ENCODE peak calls at places on chromosome 19, in six cellular contexts. One of them, this sample, is unnamed.

GRCh38 chr19:1224847-1225246 is 13.0 kb downstream of the CBARP start:
- DNase-seq in IMR-90: no peak
- DNase-seq in lung: no peak
- DNase-seq in mucosa of descending colon: no peak
- DNase-seq in adrenal gland: no peak
- DNase-seq in fibroblast of the aortic adventitia: no peak
- DNase-seq in this sample: no peak

GRCh38 chr19:662207-662961 is 630 bp downstream of the RNF126 start:
- DNase-seq in IMR-90: peak; percentile 38
- DNase-seq in lung: no peak
- DNase-seq in mucosa of descending colon: peak; percentile 91
- DNase-seq in adrenal gland: peak; percentile 53
- DNase-seq in fibroblast of the aortic adventitia: peak; percentile 19
- DNase-seq in this sample: peak; percentile 47

GRCh38 chr19:50488795-50489194 is 12.1 kb upstream of the GARIN5A start:
- DNase-seq in IMR-90: no peak
- DNase-seq in lung: no peak
- DNase-seq in mucosa of descending colon: no peak
- DNase-seq in adrenal gland: no peak
- DNase-seq in fibroblast of the aortic adventitia: no peak
- DNase-seq in this sample: no peak

GRCh38 chr19:54462713-54463530 is 656 bp downstream of the LENG9 start:
- DNase-seq in IMR-90: peak; percentile 46
- DNase-seq in lung: peak; percentile 71
- DNase-seq in mucosa of descending colon: peak; percentile 85
- DNase-seq in adrenal gland: peak; percentile 79
- DNase-seq in fibroblast of the aortic adventitia: peak; percentile 69
- DNase-seq in this sample: peak; percentile 70

GRCh38 chr19:40609561-40610395 is 8.6 kb downstream of the LTBP4 start:
- DNase-seq in IMR-90: no peak
- DNase-seq in lung: peak; percentile 97
- DNase-seq in mucosa of descending colon: peak; percentile 97
- DNase-seq in adrenal gland: peak; percentile 97
- DNase-seq in fibroblast of the aortic adventitia: peak; percentile 73
- DNase-seq in this sample: peak; percentile 62

GRCh38 chr19:42441047-42441440 is 1.7 kb downstream of the CXCL17 start:
- DNase-seq in IMR-90: no peak
- DNase-seq in lung: no peak
- DNase-seq in mucosa of descending colon: no peak
- DNase-seq in adrenal gland: no peak
- DNase-seq in fibroblast of the aortic adventitia: no peak
- DNase-seq in this sample: no peak

GRCh38 chr19:1074512-1075283 is 7.7 kb downstream of the ARHGAP45 start:
- DNase-seq in IMR-90: no peak
- DNase-seq in lung: peak; percentile 92
- DNase-seq in mucosa of descending colon: peak; percentile 96
- DNase-seq in adrenal gland: peak; percentile 69
- DNase-seq in fibroblast of the aortic adventitia: no peak
- DNase-seq in this sample: no peak

GRCh38 chr19:16257509-16258002 is 59.8 kb downstream of the AP1M1 start:
- DNase-seq in IMR-90: no peak
- DNase-seq in lung: no peak
- DNase-seq in mucosa of descending colon: no peak
- DNase-seq in adrenal gland: no peak
- DNase-seq in fibroblast of the aortic adventitia: no peak
- DNase-seq in this sample: no peak

GRCh38 chr19:5083547-5083965 is 114.6 kb downstream of the KDM4B start:
- DNase-seq in IMR-90: no peak
- DNase-seq in lung: no peak
- DNase-seq in mucosa of descending colon: no peak
- DNase-seq in adrenal gland: peak; percentile 75
- DNase-seq in fibroblast of the aortic adventitia: peak; percentile 49
- DNase-seq in this sample: peak; percentile 81

GRCh38 chr19:46614114-46614701 is 10.7 kb downstream of the PTGIR start:
- DNase-seq in IMR-90: peak; percentile 75
- DNase-seq in lung: peak; percentile 81
- DNase-seq in mucosa of descending colon: peak; percentile 81
- DNase-seq in adrenal gland: peak; percentile 77
- DNase-seq in fibroblast of the aortic adventitia: peak; percentile 85
- DNase-seq in this sample: peak; percentile 87

GRCh38 chr19:41706741-41707501 is 1.5 kb upstream of the CEACAM5 start:
- DNase-seq in IMR-90: no peak
- DNase-seq in lung: peak; percentile 74
- DNase-seq in mucosa of descending colon: peak; percentile 88
- DNase-seq in adrenal gland: peak; percentile 31
- DNase-seq in fibroblast of the aortic adventitia: no peak
- DNase-seq in this sample: peak; percentile 39

GRCh38 chr19:49851456-49852259 is 699 bp downstream of the PTOV1 start:
- DNase-seq in IMR-90: no peak
- DNase-seq in lung: no peak
- DNase-seq in mucosa of descending colon: peak; percentile 70
- DNase-seq in adrenal gland: peak; percentile 44
- DNase-seq in fibroblast of the aortic adventitia: no peak
- DNase-seq in this sample: no peak

GRCh38 chr19:58357798-58358145 is 4.5 kb upstream of the A1BG start:
- DNase-seq in IMR-90: no peak
- DNase-seq in lung: no peak
- DNase-seq in mucosa of descending colon: no peak
- DNase-seq in adrenal gland: no peak
- DNase-seq in fibroblast of the aortic adventitia: no peak
- DNase-seq in this sample: no peak

GRCh38 chr19:49749771-49750170 is 13.3 kb downstream of the TSKS start:
- DNase-seq in IMR-90: peak; percentile 66
- DNase-seq in lung: no peak
- DNase-seq in mucosa of descending colon: no peak
- DNase-seq in adrenal gland: no peak
- DNase-seq in fibroblast of the aortic adventitia: no peak
- DNase-seq in this sample: no peak

GRCh38 chr19:58150328-58150921 is at the start of gene ZNF329:
- DNase-seq in IMR-90: peak; percentile 76
- DNase-seq in lung: peak; percentile 76
- DNase-seq in mucosa of descending colon: peak; percentile 91
- DNase-seq in adrenal gland: peak; percentile 69
- DNase-seq in fibroblast of the aortic adventitia: peak; percentile 79
- DNase-seq in this sample: peak; percentile 82

GRCh38 chr19:14479985-14480694 is 5.0 kb upstream of the PTGER1 start:
- DNase-seq in IMR-90: peak; percentile 20
- DNase-seq in lung: no peak
- DNase-seq in mucosa of descending colon: peak; percentile 58
- DNase-seq in adrenal gland: no peak
- DNase-seq in fibroblast of the aortic adventitia: no peak
- DNase-seq in this sample: peak; percentile 45

GRCh38 chr19:39828015-39828633 is 5.8 kb downstream of the DYRK1B start:
- DNase-seq in IMR-90: no peak
- DNase-seq in lung: no peak
- DNase-seq in mucosa of descending colon: no peak
- DNase-seq in adrenal gland: no peak
- DNase-seq in fibroblast of the aortic adventitia: no peak
- DNase-seq in this sample: no peak

GRCh38 chr19:2012941-2013682 is 2.4 kb downstream of the BTBD2 start:
- DNase-seq in IMR-90: no peak
- DNase-seq in lung: no peak
- DNase-seq in mucosa of descending colon: no peak
- DNase-seq in adrenal gland: no peak
- DNase-seq in fibroblast of the aortic adventitia: no peak
- DNase-seq in this sample: no peak

GRCh38 chr19:17098326-17098725 is 22.7 kb downstream of the MYO9B start:
- DNase-seq in IMR-90: peak; percentile 34
- DNase-seq in lung: no peak
- DNase-seq in mucosa of descending colon: no peak
- DNase-seq in adrenal gland: no peak
- DNase-seq in fibroblast of the aortic adventitia: no peak
- DNase-seq in this sample: no peak

GRCh38 chr19:49912965-49913685 is 15.9 kb upstream of the ATF5 start:
- DNase-seq in IMR-90: peak; percentile 44
- DNase-seq in lung: no peak
- DNase-seq in mucosa of descending colon: no peak
- DNase-seq in adrenal gland: no peak
- DNase-seq in fibroblast of the aortic adventitia: no peak
- DNase-seq in this sample: peak; percentile 61

GRCh38 chr19:38093587-38093986 is 130.4 kb downstream of the DPF1 start:
- DNase-seq in IMR-90: no peak
- DNase-seq in lung: no peak
- DNase-seq in mucosa of descending colon: no peak
- DNase-seq in adrenal gland: no peak
- DNase-seq in fibroblast of the aortic adventitia: no peak
- DNase-seq in this sample: no peak

GRCh38 chr19:2507109-2507508 is 31.2 kb downstream of the GADD45B start:
- DNase-seq in IMR-90: peak; percentile 89
- DNase-seq in lung: peak; percentile 36
- DNase-seq in mucosa of descending colon: no peak
- DNase-seq in adrenal gland: no peak
- DNase-seq in fibroblast of the aortic adventitia: peak; percentile 57
- DNase-seq in this sample: peak; percentile 67

GRCh38 chr19:38492147-38492813 is 58.8 kb downstream of the RYR1 start:
- DNase-seq in IMR-90: no peak
- DNase-seq in lung: no peak
- DNase-seq in mucosa of descending colon: no peak
- DNase-seq in adrenal gland: no peak
- DNase-seq in fibroblast of the aortic adventitia: no peak
- DNase-seq in this sample: no peak

GRCh38 chr19:15188851-15189250 is 11.9 kb downstream of the NOTCH3 start:
- DNase-seq in IMR-90: no peak
- DNase-seq in lung: no peak
- DNase-seq in mucosa of descending colon: no peak
- DNase-seq in adrenal gland: no peak
- DNase-seq in fibroblast of the aortic adventitia: no peak
- DNase-seq in this sample: no peak

GRCh38 chr19:33407140-33407551 is 33.6 kb downstream of the CEBPG start:
- DNase-seq in IMR-90: no peak
- DNase-seq in lung: no peak
- DNase-seq in mucosa of descending colon: peak; percentile 46
- DNase-seq in adrenal gland: no peak
- DNase-seq in fibroblast of the aortic adventitia: no peak
- DNase-seq in this sample: no peak

GRCh38 chr19:47190167-47190727 is 40.8 kb downstream of the BBC3 start:
- DNase-seq in IMR-90: peak; percentile 71
- DNase-seq in lung: peak; percentile 89
- DNase-seq in mucosa of descending colon: peak; percentile 73
- DNase-seq in adrenal gland: peak; percentile 68
- DNase-seq in fibroblast of the aortic adventitia: peak; percentile 81
- DNase-seq in this sample: peak; percentile 89

GRCh38 chr19:15038304-15038703 is 11.0 kb upstream of the CASP14 start:
- DNase-seq in IMR-90: no peak
- DNase-seq in lung: no peak
- DNase-seq in mucosa of descending colon: no peak
- DNase-seq in adrenal gland: no peak
- DNase-seq in fibroblast of the aortic adventitia: no peak
- DNase-seq in this sample: peak; percentile 95

GRCh38 chr19:13953021-13953531 is 767 bp downstream of the DCAF15 start:
- DNase-seq in IMR-90: peak; percentile 39
- DNase-seq in lung: no peak
- DNase-seq in mucosa of descending colon: peak; percentile 75
- DNase-seq in adrenal gland: peak; percentile 40
- DNase-seq in fibroblast of the aortic adventitia: peak; percentile 57
- DNase-seq in this sample: peak; percentile 45

DNA sequence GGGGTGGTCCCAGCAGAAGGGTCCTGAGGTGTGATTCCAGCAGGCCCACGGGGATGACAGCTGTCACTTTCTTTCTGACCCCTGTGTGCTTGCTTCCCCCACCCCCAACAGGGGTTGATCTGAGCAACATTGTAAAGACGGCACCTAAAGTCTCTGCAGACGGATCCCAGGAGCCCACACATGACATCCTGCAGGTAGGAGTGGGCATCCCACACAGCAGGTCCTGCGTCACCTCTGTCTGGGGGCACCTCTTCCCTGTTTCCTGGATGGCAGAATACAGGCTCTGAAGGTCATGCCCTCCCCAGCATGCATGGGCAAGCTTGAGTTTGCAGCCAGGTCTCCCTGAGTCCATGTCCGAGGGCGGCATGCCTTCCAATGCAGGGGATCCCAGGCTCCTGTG is 10.5 kb downstream of the ARMC6 start:
- DNase-seq in IMR-90: no peak
- DNase-seq in lung: no peak
- DNase-seq in mucosa of descending colon: no peak
- DNase-seq in adrenal gland: no peak
- DNase-seq in fibroblast of the aortic adventitia: no peak
- DNase-seq in this sample: no peak
- H3K4me3 ChIP-seq in IMR-90: no peak overlapping the region
- H3K4me3 ChIP-seq in lung: no peak overlapping the region
- H3K4me3 ChIP-seq in mucosa of descending colon: no peak overlapping the region
- H3K4me3 ChIP-seq in adrenal gland: no peak overlapping the region
- H3K4me3 ChIP-seq in fibroblast of the aortic adventitia: no peak overlapping the region
- H3K4me3 ChIP-seq in this sample: no peak overlapping the region

GRCh38 chr19:12838182-12838890 is at the start of gene MAST1:
- DNase-seq in IMR-90: no peak
- DNase-seq in lung: no peak
- DNase-seq in mucosa of descending colon: peak; percentile 51
- DNase-seq in adrenal gland: no peak
- DNase-seq in fibroblast of the aortic adventitia: no peak
- DNase-seq in this sample: no peak
- TF ChIP-seq CTCF in IMR-90: peak; percentile 59
- TF ChIP-seq CTCF in lung: peak; percentile 5
- TF ChIP-seq CTCF in mucosa of descending colon: peak; percentile 46
- TF ChIP-seq CTCF in adrenal gland: no peak
- TF ChIP-seq CTCF in fibroblast of the aortic adventitia: peak; percentile 34
- TF ChIP-seq CTCF in this sample: peak; percentile 31

GRCh38 chr19:8208119-8208709 is 956 bp upstream of the CERS4 start:
- DNase-seq in IMR-90: no peak
- DNase-seq in lung: no peak
- DNase-seq in mucosa of descending colon: no peak
- DNase-seq in adrenal gland: no peak
- DNase-seq in fibroblast of the aortic adventitia: no peak
- DNase-seq in this sample: peak; percentile 5
- H3K4me3 ChIP-seq in IMR-90: peak overlapping the region; percentile 42
- H3K4me3 ChIP-seq in lung: no peak overlapping the region
- H3K4me3 ChIP-seq in mucosa of descending colon: no peak overlapping the region
- H3K4me3 ChIP-seq in adrenal gland: peak overlapping the region; percentile 97
- H3K4me3 ChIP-seq in fibroblast of the aortic adventitia: no peak overlapping the region
- H3K4me3 ChIP-seq in this sample: no peak overlapping the region

DNA sequence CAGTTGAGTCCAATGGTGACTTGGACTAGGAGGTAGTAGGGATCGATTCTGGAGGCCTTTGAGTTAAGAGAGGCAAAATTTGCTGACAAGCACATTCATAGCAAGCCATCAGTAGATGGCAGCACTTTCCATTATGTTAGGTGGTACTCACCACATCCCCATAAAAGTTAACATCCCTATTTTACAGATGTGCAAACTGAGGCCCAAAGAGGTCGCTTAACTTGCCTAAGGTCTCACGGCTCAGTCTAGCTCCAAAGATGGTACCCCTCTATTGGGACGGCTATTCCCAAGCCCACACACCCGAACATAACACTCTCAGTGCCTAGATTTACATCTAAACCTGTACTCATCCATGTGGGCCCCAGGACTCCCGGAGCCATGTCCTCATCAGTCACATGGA is 21.5 kb upstream of the FOSB start:
- DNase-seq in IMR-90: peak; percentile 52
- DNase-seq in lung: no peak
- DNase-seq in mucosa of descending colon: no peak
- DNase-seq in adrenal gland: no peak
- DNase-seq in fibroblast of the aortic adventitia: peak; percentile 56
- DNase-seq in this sample: peak; percentile 71
- TF ChIP-seq CTCF in IMR-90: peak; percentile 54
- TF ChIP-seq CTCF in lung: peak; percentile 19
- TF ChIP-seq CTCF in mucosa of descending colon: no peak
- TF ChIP-seq CTCF in adrenal gland: no peak
- TF ChIP-seq CTCF in fibroblast of the aortic adventitia: peak; percentile 23
- TF ChIP-seq CTCF in this sample: peak; percentile 58

GRCh38 chr19:44752816-44753618 is 4.5 kb downstream of the BCL3 start:
- DNase-seq in IMR-90: peak; percentile 99
- DNase-seq in lung: peak; percentile 97
- DNase-seq in mucosa of descending colon: peak; percentile 99
- DNase-seq in adrenal gland: peak; percentile 92
- DNase-seq in fibroblast of the aortic adventitia: peak; percentile 97
- DNase-seq in this sample: peak; percentile 99
- H3K4me3 ChIP-seq in IMR-90: peak overlapping the region; percentile 38
- H3K4me3 ChIP-seq in lung: peak overlapping the region; percentile 6
- H3K4me3 ChIP-seq in mucosa of descending colon: no peak overlapping the region
- H3K4me3 ChIP-seq in adrenal gland: peak overlapping the region; percentile 48
- H3K4me3 ChIP-seq in fibroblast of the aortic adventitia: peak overlapping the region; percentile 70
- H3K4me3 ChIP-seq in this sample: peak overlapping the region; percentile 52

This sample was measured in choroid plexus epithelial cell.